ENCODE peak calls at places on chromosomes 6 and 20, in seven cellular contexts. I, R, F, T, Y, M and N are unnamed samples.

GRCh38 chr20:34942301-34942700 is 13.3 kb downstream of the GSS start:
- DNase-seq in I (no peak), R (no peak), F (no peak), T (no peak), Y (no peak), M (no peak), N (no peak)

GRCh38 chr6:162014069-162014811 is 713.3 kb downstream of the PRKN start:
- DNase-seq in I (no peak), R (no peak), F (no peak), T (no peak), Y (no peak), M (no peak), N (no peak)

GRCh38 chr20:50467618-50468373 is 42.4 kb upstream of the PTPN1 start:
- DNase-seq in I (peak; percentile 68), R (peak; percentile 51), F (no peak), T (peak; percentile 68), Y (peak; percentile 68), M (peak; percentile 65), N (peak; percentile 41)

GRCh38 chr6:130598021-130598989 is 228.9 kb upstream of the SMLR1 start:
- DNase-seq in I (no peak), R (peak; percentile 19), F (peak; percentile 42), T (peak; percentile 20), Y (peak; percentile 26), M (no peak), N (peak; percentile 43)

GRCh38 chr20:21232546-21233280 is 70.4 kb upstream of the XRN2 start:
- DNase-seq in I (no peak), R (no peak), F (no peak), T (no peak), Y (no peak), M (no peak), N (no peak)

GRCh38 chr6:2854394-2854982 is 12.8 kb upstream of the SERPINB1 start:
- DNase-seq in I (no peak), R (peak; percentile 32), F (no peak), T (peak; percentile 88), Y (peak; percentile 75), M (no peak), N (no peak)

GRCh38 chr6:42744351-42744890 is 1.5 kb downstream of the TBCC start:
- DNase-seq in I (no peak), R (no peak), F (no peak), T (no peak), Y (no peak), M (no peak), N (peak; percentile 24)

GRCh38 chr6:69179681-69180080 is 544.6 kb downstream of the ADGRB3 start:
- DNase-seq in I (peak; percentile 37), R (no peak), F (no peak), T (no peak), Y (no peak), M (no peak), N (no peak)

GRCh38 chr6:123879749-123880148 is 76.1 kb downstream of the NKAIN2 start:
- DNase-seq in I (no peak), R (no peak), F (no peak), T (no peak), Y (no peak), M (no peak), N (no peak)

GRCh38 chr6:130853555-130854183 is 26.5 kb downstream of the SMLR1 start:
- DNase-seq in I (no peak), R (peak; percentile 62), F (no peak), T (no peak), Y (no peak), M (no peak), N (peak; percentile 45)

GRCh38 chr6:2749972-2750600 is 636 bp downstream of the MYLK4 start:
- DNase-seq in I (peak; percentile 72), R (peak; percentile 46), F (no peak), T (peak; percentile 75), Y (peak; percentile 73), M (peak; percentile 65), N (peak; percentile 63)

GRCh38 chr20:11124849-11125505 is 451.2 kb upstream of the JAG1 start:
- DNase-seq in I (peak; percentile 48), R (no peak), F (no peak), T (no peak), Y (no peak), M (no peak), N (no peak)

GRCh38 chr6:129609635-129610034 is 100.3 kb downstream of the ARHGAP18 start:
- DNase-seq in I (no peak), R (no peak), F (no peak), T (no peak), Y (no peak), M (no peak), N (no peak)

GRCh38 chr20:10523438-10523837 is 88.3 kb downstream of the SLX4IP start:
- DNase-seq in I (no peak), R (no peak), F (no peak), T (no peak), Y (no peak), M (no peak), N (no peak)

GRCh38 chr20:1830240-1830639 is 65.0 kb upstream of the SIRPA start:
- DNase-seq in I (peak; percentile 96), R (peak; percentile 92), F (peak; percentile 84), T (peak; percentile 93), Y (peak; percentile 94), M (peak; percentile 38), N (peak; percentile 93)

DNA sequence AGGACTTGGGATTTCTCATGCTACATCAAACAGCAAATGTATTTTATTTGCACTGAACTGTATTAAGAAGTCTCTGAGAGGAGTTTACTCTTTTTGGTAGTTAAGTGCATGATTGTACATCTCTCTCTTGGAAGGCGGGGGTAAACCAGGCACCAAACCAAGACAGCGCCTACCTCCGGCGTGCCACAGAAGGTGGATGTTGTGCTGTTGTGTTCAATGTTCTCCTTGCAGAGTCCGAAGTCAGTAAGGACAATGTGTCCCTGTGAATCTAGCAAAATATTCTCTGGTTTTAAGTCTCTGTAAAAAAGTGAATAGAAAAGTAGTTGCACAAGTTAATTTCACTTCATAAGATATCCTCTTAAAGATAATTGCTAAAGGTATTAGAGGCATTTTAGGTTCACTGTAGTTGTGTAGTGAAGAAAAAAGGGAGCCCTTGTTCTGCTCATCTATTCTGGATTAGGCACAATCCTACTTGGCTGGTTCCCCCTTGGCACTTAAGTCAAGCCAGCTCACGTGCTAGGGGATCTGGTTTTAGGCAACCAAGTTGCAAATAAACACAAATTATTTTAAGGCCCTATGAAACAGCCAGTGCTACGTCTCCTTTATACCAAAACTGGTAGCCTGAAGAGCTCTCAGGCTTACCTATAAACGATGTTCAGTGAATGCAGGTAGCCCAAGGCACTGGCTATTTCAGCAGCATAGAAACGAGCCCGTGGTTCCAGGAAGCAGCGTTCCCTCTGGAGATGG is 119.8 kb upstream of the SLC2A12 start:
- DNase-seq in I (no peak), R (peak; percentile 15), F (no peak), T (peak; percentile 52), Y (peak; percentile 56), M (no peak), N (peak; percentile 9)
- H3K4me3 ChIP-seq in I (peak overlapping the region; percentile 16), R (peak overlapping the region; percentile 70), F (peak overlapping the region; percentile 98), T (peak overlapping the region; percentile 90), Y (peak overlapping the region; percentile 69), M (peak overlapping the region; percentile 44), N (peak overlapping the region; percentile 93)

DNA sequence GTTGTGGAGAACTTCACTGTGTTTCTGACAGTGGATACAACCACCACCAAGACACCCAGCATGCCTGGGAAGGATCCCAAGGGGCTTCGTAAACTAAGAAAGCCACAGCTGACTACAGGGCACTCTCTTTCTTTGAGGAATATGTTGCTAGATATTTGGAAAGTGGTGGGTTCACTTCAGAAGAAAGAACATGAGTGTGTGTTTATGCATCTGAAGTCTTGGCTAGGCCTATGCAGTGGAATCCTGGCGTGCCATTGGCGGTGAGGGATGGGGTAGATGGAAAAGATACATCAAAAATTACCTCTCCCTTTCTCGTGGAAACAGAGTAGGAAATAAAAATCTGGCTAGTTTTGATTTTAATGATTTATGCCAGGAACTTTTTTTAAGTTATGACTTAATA is 187.7 kb downstream of the PDE7B start:
- DNase-seq in I (peak; percentile 41), R (peak; percentile 27), F (no peak), T (peak; percentile 46), Y (peak; percentile 61), M (no peak), N (no peak)
- H3K4me3 ChIP-seq in I (peak overlapping the region; percentile 57), R (peak overlapping the region; percentile 64), F (peak overlapping the region; percentile 40), T (peak overlapping the region; percentile 59), Y (peak overlapping the region; percentile 60), M (no peak overlapping the region), N (peak overlapping the region; percentile 45)

GRCh38 chr20:32532246-32532645 is 52.9 kb downstream of the NOL4L start:
- DNase-seq in I (no peak), R (no peak), F (no peak), T (no peak), Y (no peak), M (no peak), N (no peak)

GRCh38 chr20:32535953-32536823 is 48.9 kb downstream of the NOL4L start:
- DNase-seq in I (no peak), R (no peak), F (no peak), T (no peak), Y (no peak), M (no peak), N (no peak)

GRCh38 chr20:32535316-32535952 is 49.7 kb downstream of the NOL4L start:
- DNase-seq in I (no peak), R (no peak), F (no peak), T (no peak), Y (no peak), M (no peak), N (no peak)

GRCh38 chr20:32536861-32537656 is 48.1 kb downstream of the NOL4L start:
- DNase-seq in I (no peak), R (no peak), F (no peak), T (no peak), Y (no peak), M (peak; percentile 42), N (no peak)

GRCh38 chr20:32534661-32535240 is 50.4 kb downstream of the NOL4L start:
- DNase-seq in I (no peak), R (no peak), F (no peak), T (no peak), Y (no peak), M (no peak), N (no peak)
- H3K4me3 ChIP-seq in I (no peak overlapping the region), R (no peak overlapping the region), F (no peak overlapping the region), T (no peak overlapping the region), Y (no peak overlapping the region), M (no peak overlapping the region), N (no peak overlapping the region)

GRCh38 chr20:37204056-37204455 is 24.7 kb upstream of the MROH8 start:
- DNase-seq in I (no peak), R (peak; percentile 31), F (no peak), T (no peak), Y (no peak), M (no peak), N (no peak)

GRCh38 chr20:37200926-37201826 is 21.8 kb upstream of the MROH8 start:
- DNase-seq in I (no peak), R (no peak), F (no peak), T (no peak), Y (no peak), M (no peak), N (no peak)

GRCh38 chr20:37200376-37200775 is 21.0 kb upstream of the MROH8 start:
- DNase-seq in I (no peak), R (no peak), F (no peak), T (no peak), Y (no peak), M (no peak), N (no peak)

GRCh38 chr20:37202267-37202943 is 23.1 kb upstream of the MROH8 start:
- DNase-seq in I (peak; percentile 95), R (peak; percentile 98), F (peak; percentile 87), T (peak; percentile 97), Y (peak; percentile 96), M (peak; percentile 54), N (peak; percentile 94)

DNA sequence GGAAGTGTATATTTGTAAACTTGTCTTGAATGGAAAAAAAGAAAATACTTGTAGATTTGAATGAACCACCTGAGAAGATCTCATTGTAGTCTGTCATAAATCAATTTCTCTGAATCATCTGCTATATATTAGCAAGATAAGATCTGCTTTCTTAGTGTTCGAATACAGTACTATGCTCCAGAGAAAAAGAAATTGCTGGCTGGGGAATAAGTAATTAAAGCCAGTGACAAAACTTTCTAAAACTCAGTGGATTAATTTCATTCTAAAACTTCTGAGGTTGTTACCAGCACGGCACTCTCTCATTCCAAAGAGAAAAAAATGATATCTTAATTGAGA is 22.4 kb upstream of the MROH8 start:
- DNase-seq in I (no peak), R (no peak), F (no peak), T (no peak), Y (no peak), M (no peak), N (no peak)
- H3K4me3 ChIP-seq in I (peak overlapping the region; percentile 32), R (peak overlapping the region; percentile 38), F (no peak overlapping the region), T (peak overlapping the region; percentile 15), Y (no peak overlapping the region), M (no peak overlapping the region), N (no peak overlapping the region)